ENCODE peak calls at places on chromosomes 7 and 10, in five cellular contexts. G is K562, A is A549, O is HCT116, J is HepG2. N is an unnamed sample.

GRCh38 chr10:110501142-110501937 is 3.6 kb downstream of the DUSP5 start:
- DNase-seq in G (peak; percentile 65), A (peak; percentile 93), O (peak; percentile 88), J (peak; percentile 59), N (peak; percentile 88)

GRCh38 chr7:75686551-75686950 is 52.2 kb downstream of the HIP1 start:
- DNase-seq in G (no peak), A (no peak), O (no peak), J (no peak), N (no peak)

GRCh38 chr10:22341190-22341935 is 3.9 kb upstream of the SPAG6 start:
- DNase-seq in G (no peak), A (peak; percentile 30), O (no peak), J (no peak), N (no peak)

GRCh38 chr7:128322040-128322643 is 21.6 kb downstream of the RBM28 start:
- DNase-seq in G (no peak), A (peak; percentile 54), O (no peak), J (peak; percentile 48), N (peak; percentile 13)

GRCh38 chr7:41425926-41426325 is 277.0 kb downstream of the INHBA start:
- DNase-seq in G (no peak), A (no peak), O (no peak), J (no peak), N (peak; percentile 17)

GRCh38 chr10:84097787-84098353 is 41.4 kb upstream of the GHITM start:
- DNase-seq in G (no peak), A (peak; percentile 8), O (no peak), J (no peak), N (no peak)

GRCh38 chr10:29784175-29784773 is 149.5 kb upstream of the SVIL start:
- DNase-seq in G (no peak), A (peak; percentile 96), O (peak; percentile 73), J (peak; percentile 29), N (peak; percentile 97)

GRCh38 chr7:44489955-44490350 is 505 bp downstream of the NUDCD3 start:
- DNase-seq in G (peak; percentile 28), A (no peak), O (no peak), J (no peak), N (no peak)

GRCh38 chr7:150927157-150927953 is 50.8 kb downstream of the KCNH2 start:
- DNase-seq in G (peak; percentile 62), A (no peak), O (no peak), J (no peak), N (no peak)

GRCh38 chr7:22582860-22583640 is 83.1 kb upstream of the STEAP1B start:
- DNase-seq in G (no peak), A (peak; percentile 86), O (no peak), J (no peak), N (peak; percentile 67)

GRCh38 chr7:17472939-17473338 is 174.5 kb downstream of the AHR start:
- DNase-seq in G (no peak), A (no peak), O (no peak), J (no peak), N (no peak)

GRCh38 chr7:142560166-142560565 is 189.1 kb upstream of the PRSS1 start:
- DNase-seq in G (no peak), A (no peak), O (no peak), J (no peak), N (no peak)

GRCh38 chr7:95687759-95688343 is 84.5 kb upstream of the DYNC1I1 start:
- DNase-seq in G (peak; percentile 13), A (peak; percentile 71), O (peak; percentile 48), J (peak; percentile 44), N (peak; percentile 27)
- TF ChIP-seq REST in G (no peak), A (no peak), O (no peak), J (no peak), N (no peak)

GRCh38 chr10:105585753-105586152 is 944.7 kb downstream of the SORCS3 start:
- DNase-seq in G (no peak), A (peak; percentile 42), O (no peak), J (peak; percentile 29), N (no peak)
- TF ChIP-seq REST in G (no peak), A (no peak), O (no peak), J (no peak), N (no peak)

GRCh38 chr10:14478639-14479038 is 147.9 kb upstream of the FRMD4A start:
- DNase-seq in G (peak; percentile 17), A (peak; percentile 49), O (peak; percentile 19), J (no peak), N (no peak)
- TF ChIP-seq REST in G (no peak), A (no peak), O (no peak), J (no peak), N (no peak)

DNA sequence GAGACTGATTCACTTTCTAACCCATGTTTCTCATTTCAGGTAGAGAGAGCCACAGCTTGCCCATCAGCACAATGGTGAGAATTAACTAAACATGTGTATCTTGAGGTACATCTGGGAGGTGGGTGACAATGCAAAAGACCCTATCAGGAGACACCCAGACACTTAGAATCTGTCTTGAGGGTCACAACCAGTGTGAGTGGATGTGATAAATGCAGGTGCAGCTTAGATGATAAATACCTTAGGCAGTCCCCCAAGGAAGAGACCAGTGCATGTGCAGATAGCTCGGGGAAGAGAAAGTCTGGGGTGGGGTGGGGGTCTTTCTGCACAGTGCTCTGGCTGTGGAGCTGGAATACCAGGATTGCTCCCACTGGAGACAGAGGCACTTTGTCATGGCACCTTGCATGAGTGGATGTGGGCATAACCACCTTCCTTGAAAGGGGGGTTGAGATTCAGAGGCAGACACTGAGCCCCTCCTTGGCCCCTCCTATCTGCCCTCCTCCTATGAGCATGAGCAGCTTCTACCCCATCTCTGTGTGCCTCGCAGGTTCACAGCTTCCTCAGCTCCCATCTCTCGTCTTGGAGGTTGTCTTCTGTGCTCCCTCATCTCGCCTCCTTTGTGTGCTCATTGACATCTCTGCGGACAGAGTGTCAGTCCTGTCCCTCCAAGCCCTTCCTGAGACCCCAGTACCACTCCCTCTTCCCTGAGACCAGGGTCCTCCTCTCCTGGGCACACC is 349.8 kb downstream of the TCERG1L start:
- DNase-seq in G (no peak), A (no peak), O (no peak), J (no peak), N (no peak)
- TF ChIP-seq REST in G (no peak), A (no peak), O (no peak), J (no peak), N (no peak)

GRCh38 chr7:53485354-53485753 is 449.9 kb downstream of the POM121L12 start:
- DNase-seq in G (no peak), A (no peak), O (no peak), J (no peak), N (no peak)
- TF ChIP-seq REST in G (no peak), A (no peak), O (no peak), J (no peak), N (no peak)